ENCODE peak calls at places on chromosomes 1 and 21, in six cellular contexts. D is neural crest cell, C is fibroblast of lung, J is K562, U is Peyer's patch, Q is cardiac fibroblast. B is an unnamed sample.

GRCh38 chr1:29639741-29640427 is 403.6 kb downstream of the PTPRU start:
- DNase-seq in D (no peak), C (peak; percentile 22), J (no peak), U (peak; percentile 33), Q (peak; percentile 27), B (no peak)

GRCh38 chr1:32816676-32817158 is 441 bp downstream of the YARS1 start:
- DNase-seq in D (peak; percentile 1), C (peak; percentile 44), J (no peak), U (no peak), Q (peak; percentile 42), B (no peak)

GRCh38 chr1:152886758-152887409 is 8.8 kb downstream of the SMCP start:
- DNase-seq in D (no peak), C (no peak), J (no peak), U (no peak), Q (no peak), B (no peak)

GRCh38 chr1:111615874-111616715 is 3.5 kb upstream of the RAP1A start:
- DNase-seq in D (no peak), C (no peak), J (no peak), U (no peak), Q (no peak), B (no peak)

GRCh38 chr1:80509965-80510522 is 1290.7 kb upstream of the ADGRL2 start:
- DNase-seq in D (no peak), C (no peak), J (no peak), U (no peak), Q (no peak), B (no peak)

GRCh38 chr1:63615809-63616420 is 22.7 kb downstream of the PGM1 start:
- DNase-seq in D (peak; percentile 76), C (peak; percentile 84), J (peak; percentile 69), U (peak; percentile 82), Q (peak; percentile 87), B (no peak)

GRCh38 chr1:38028105-38028591 is 15.6 kb downstream of the UTP11 start:
- DNase-seq in D (no peak), C (no peak), J (no peak), U (no peak), Q (no peak), B (no peak)

GRCh38 chr1:69861641-69862040 is 293.9 kb downstream of the LRRC7 start:
- DNase-seq in D (no peak), C (no peak), J (no peak), U (no peak), Q (no peak), B (no peak)

GRCh38 chr1:240936911-240937668 is 325.1 kb upstream of the GREM2 start:
- DNase-seq in D (no peak), C (no peak), J (no peak), U (no peak), Q (no peak), B (no peak)

GRCh38 chr1:84973493-84974334 is 23.2 kb downstream of the MCOLN2 start:
- DNase-seq in D (no peak), C (peak; percentile 38), J (no peak), U (no peak), Q (peak; percentile 45), B (no peak)

GRCh38 chr21:42840411-42841155 is 38.8 kb downstream of the WDR4 start:
- DNase-seq in D (no peak), C (no peak), J (peak; percentile 5), U (no peak), Q (no peak), B (peak; percentile 9)

GRCh38 chr21:44370027-44370735 is 16.8 kb downstream of the TRPM2 start:
- DNase-seq in D (peak; percentile 45), C (peak; percentile 5), J (peak; percentile 70), U (peak; percentile 54), Q (no peak), B (no peak)

GRCh38 chr1:232376632-232377493 is 253.1 kb downstream of the SIPA1L2 start:
- DNase-seq in D (no peak), C (peak; percentile 2), J (no peak), U (no peak), Q (no peak), B (no peak)

GRCh38 chr1:169138866-169139670 is 32.6 kb downstream of the ATP1B1 start:
- DNase-seq in D (no peak), C (no peak), J (no peak), U (no peak), Q (no peak), B (no peak)

GRCh38 chr1:168628807-168629206 is 52.4 kb downstream of the XCL1 start:
- DNase-seq in D (no peak), C (peak; percentile 35), J (no peak), U (no peak), Q (peak; percentile 35), B (no peak)

GRCh38 chr1:89908993-89909436 is 85.9 kb upstream of the ZNF326 start:
- DNase-seq in D (no peak), C (peak; percentile 56), J (no peak), U (no peak), Q (peak; percentile 72), B (no peak)

GRCh38 chr1:52345252-52345651 is 20.8 kb downstream of the CC2D1B start:
- DNase-seq in D (no peak), C (no peak), J (no peak), U (no peak), Q (no peak), B (no peak)

GRCh38 chr21:22762463-22762862 is 1764.3 kb downstream of the NCAM2 start:
- DNase-seq in D (no peak), C (no peak), J (no peak), U (no peak), Q (no peak), B (no peak)

GRCh38 chr1:192506741-192507155 is 68.8 kb upstream of the RGS1 start:
- DNase-seq in D (no peak), C (peak; percentile 72), J (no peak), U (no peak), Q (peak; percentile 64), B (no peak)

GRCh38 chr1:9265966-9266365 is 26.7 kb upstream of the SPSB1 start:
- DNase-seq in D (no peak), C (no peak), J (no peak), U (no peak), Q (no peak), B (peak; percentile 24)

GRCh38 chr1:1357871-1358432 is 403 bp downstream of the MXRA8 start:
- DNase-seq in D (no peak), C (no peak), J (no peak), U (no peak), Q (peak; percentile 36), B (no peak)

GRCh38 chr1:109617291-109617801 is 2.1 kb downstream of the GNAT2 start:
- DNase-seq in D (no peak), C (peak; percentile 92), J (no peak), U (no peak), Q (peak; percentile 94), B (no peak)

GRCh38 chr1:208105756-208106155 is 138.4 kb downstream of the PLXNA2 start:
- DNase-seq in D (peak; percentile 23), C (no peak), J (no peak), U (no peak), Q (no peak), B (no peak)

GRCh38 chr1:24849653-24850295 is 80.3 kb downstream of the RUNX3 start:
- DNase-seq in D (no peak), C (peak; percentile 49), J (no peak), U (peak; percentile 68), Q (peak; percentile 48), B (no peak)

GRCh38 chr1:50969611-50970507 is at the start of gene CDKN2C:
- DNase-seq in D (peak; percentile 38), C (peak; percentile 79), J (peak; percentile 47), U (peak; percentile 88), Q (peak; percentile 87), B (peak; percentile 74)
- TF ChIP-seq CTCF in D (peak; percentile 23), C (no peak), J (peak; percentile 13), U (no peak), Q (peak; percentile 16), B (no peak)

DNA sequence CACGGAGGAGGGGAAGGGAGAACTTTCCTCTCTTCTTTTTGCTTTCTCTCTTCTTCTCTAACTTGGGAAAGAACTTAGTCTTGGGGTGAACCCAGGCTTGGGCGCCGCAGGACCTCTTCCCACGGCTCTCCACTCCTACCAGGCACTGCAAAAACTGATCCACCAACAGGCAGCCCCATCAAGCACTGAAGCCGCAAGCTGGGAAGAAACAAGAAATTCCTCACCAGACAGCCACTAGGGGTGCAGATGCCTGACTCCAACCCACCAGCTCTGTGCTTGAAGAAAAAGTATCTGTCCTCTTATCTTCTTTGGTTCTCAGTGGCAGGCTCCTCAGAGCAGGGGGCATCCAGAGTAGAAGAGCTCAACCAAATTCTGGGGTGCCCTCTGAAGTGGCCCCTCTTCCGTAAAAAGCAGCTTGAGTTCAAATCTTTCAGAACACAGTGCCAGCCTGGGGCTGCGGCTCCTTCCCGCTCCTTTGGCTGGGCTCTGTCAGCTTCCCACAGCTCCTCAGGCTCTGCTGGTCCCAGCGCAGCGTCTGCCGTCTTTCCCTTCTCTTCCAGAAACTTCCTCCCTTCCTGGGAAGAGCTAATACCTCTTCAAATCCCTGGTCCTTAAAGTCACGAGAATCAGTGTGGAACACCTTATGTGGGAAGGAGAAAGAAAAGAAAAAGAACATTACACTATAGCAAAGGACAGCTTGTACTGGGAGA is 2.4 kb downstream of the SLC41A1 start:
- DNase-seq in D (no peak), C (no peak), J (no peak), U (no peak), Q (peak; percentile 43), B (no peak)
- TF ChIP-seq CTCF in D (peak; percentile 44), C (peak; percentile 13), J (peak; percentile 42), U (no peak), Q (peak; percentile 23), B (no peak)

DNA sequence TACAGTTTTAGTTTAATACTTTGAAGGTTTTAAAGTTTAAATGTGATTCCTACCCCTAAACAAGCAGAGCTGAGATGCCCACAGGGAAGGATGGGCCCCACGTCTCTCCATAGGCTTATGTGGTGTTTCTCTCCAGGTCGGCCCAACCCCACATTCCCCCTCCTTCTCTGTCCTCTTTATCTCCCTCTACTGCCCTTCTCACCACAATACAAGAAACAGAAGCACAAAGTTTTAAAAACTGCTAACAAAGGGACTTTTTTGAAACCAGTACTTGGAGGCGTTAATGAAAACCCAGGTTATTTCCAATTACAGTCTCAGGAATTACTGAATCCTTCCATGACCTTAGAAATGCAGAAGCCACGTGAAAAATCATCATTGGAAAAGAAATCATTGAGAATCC is 324.0 kb downstream of the NTNG1 start:
- DNase-seq in D (no peak), C (no peak), J (no peak), U (no peak), Q (no peak), B (no peak)
- TF ChIP-seq CTCF in D (no peak), C (no peak), J (no peak), U (no peak), Q (no peak), B (no peak)

GRCh38 chr1:46334030-46334384 is 6.6 kb upstream of the NSUN4 start:
- DNase-seq in D (no peak), C (no peak), J (no peak), U (no peak), Q (no peak), B (no peak)

DNA sequence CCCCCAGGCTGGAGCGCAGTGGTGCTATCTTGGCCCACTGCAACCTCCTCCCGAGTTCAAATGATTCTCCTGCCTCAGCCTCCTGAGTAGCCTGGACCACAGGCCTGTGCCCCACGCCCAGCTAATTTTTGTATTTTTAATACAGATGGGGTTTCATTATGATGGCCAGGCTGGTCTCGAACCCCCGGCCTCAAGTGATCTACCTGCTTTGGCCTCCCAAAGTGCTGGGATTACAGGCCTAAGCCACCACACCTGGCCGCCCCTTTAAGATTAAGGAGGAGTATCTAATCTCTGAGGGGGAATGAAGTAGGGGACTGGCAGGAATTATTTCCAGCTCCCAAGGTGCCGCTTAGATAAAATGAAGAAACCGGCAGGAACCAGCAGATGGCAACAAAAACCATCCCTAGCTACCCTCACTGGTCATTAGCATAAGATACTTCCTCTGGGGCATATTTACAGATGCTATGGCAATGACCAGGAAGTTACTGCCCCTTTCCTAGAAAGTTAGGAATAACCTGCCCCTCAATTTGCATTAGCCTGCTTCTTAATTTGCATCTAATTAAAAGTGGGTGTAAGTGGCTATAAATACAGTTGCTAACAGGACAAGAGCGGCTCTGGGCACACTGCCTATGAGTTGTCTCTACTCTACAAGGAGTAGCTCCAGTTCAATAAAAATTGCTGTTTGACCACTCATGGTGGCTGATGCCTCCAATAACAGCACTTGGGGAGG is 7.1 kb upstream of the NSUN4 start:
- DNase-seq in D (no peak), C (peak; percentile 31), J (no peak), U (peak; percentile 56), Q (peak; percentile 55), B (peak; percentile 47)
- TF ChIP-seq CTCF in D (peak; percentile 45), C (peak; percentile 5), J (peak; percentile 96), U (peak; percentile 50), Q (peak; percentile 34), B (no peak)

B was measured in mucosa of descending colon.